ENCODE peak calls at places on chromosome 12, in seven cellular contexts. K, H, Z, S, G, R and N are unnamed samples.

GRCh38 chr12:84270470-84271140 is 642.0 kb downstream of the SLC6A15 start:
- DNase-seq in K (no peak), H (no peak), Z (no peak), S (no peak), G (no peak), R (no peak), N (no peak)

GRCh38 chr12:77354766-77355362 is 289.5 kb upstream of the E2F7 start:
- DNase-seq in K (no peak), H (no peak), Z (no peak), S (no peak), G (no peak), R (no peak), N (no peak)

GRCh38 chr12:19869413-19869812 is 430.1 kb downstream of the AEBP2 start:
- DNase-seq in K (no peak), H (no peak), Z (no peak), S (no peak), G (no peak), R (no peak), N (no peak)

GRCh38 chr12:64560395-64561301 is 49.6 kb upstream of the RASSF3 start:
- DNase-seq in K (no peak), H (no peak), Z (no peak), S (peak; percentile 37), G (no peak), R (no peak), N (no peak)

GRCh38 chr12:103858953-103859601 is 18.0 kb upstream of the NT5DC3 start:
- DNase-seq in K (peak; percentile 79), H (no peak), Z (no peak), S (peak; percentile 71), G (peak; percentile 34), R (no peak), N (no peak)

GRCh38 chr12:93419388-93420034 is 22.2 kb downstream of the UBE2N start:
- DNase-seq in K (no peak), H (no peak), Z (peak; percentile 45), S (no peak), G (no peak), R (no peak), N (no peak)

GRCh38 chr12:25200703-25201102 is 5.7 kb downstream of the ETFRF1 start:
- DNase-seq in K (no peak), H (no peak), Z (no peak), S (no peak), G (no peak), R (no peak), N (no peak)

GRCh38 chr12:16036073-16036472 is 124.9 kb downstream of the DERA start:
- DNase-seq in K (no peak), H (no peak), Z (no peak), S (no peak), G (no peak), R (no peak), N (no peak)